ENCODE peak calls at places on chromosomes 11 and 22, in five cellular contexts. One of them, this sample, is unnamed.

GRCh38 chr11:113694390-113694789 is 11.7 kb downstream of the TMPRSS5 start:
- DNase-seq in foreskin fibroblast: no peak
- DNase-seq in vagina: no peak
- DNase-seq in spleen: no peak
- DNase-seq in body of pancreas: no peak
- DNase-seq in this sample: no peak

GRCh38 chr11:46513934-46514342 is 79.9 kb downstream of the AMBRA1 start:
- DNase-seq in vagina: no peak
- DNase-seq in body of pancreas: peak; percentile 54
- DNase-seq in spleen: no peak
- DNase-seq in foreskin fibroblast: no peak
- DNase-seq in this sample: no peak

GRCh38 chr11:111353776-111354600 is 25.1 kb downstream of the POU2AF1 start:
- DNase-seq in vagina: no peak
- DNase-seq in spleen: no peak
- DNase-seq in body of pancreas: no peak
- DNase-seq in foreskin fibroblast: no peak
- DNase-seq in this sample: no peak

GRCh38 chr22:41273128-41273527 is 12.9 kb downstream of the RANGAP1 start:
- DNase-seq in foreskin fibroblast: no peak
- DNase-seq in vagina: no peak
- DNase-seq in spleen: no peak
- DNase-seq in body of pancreas: no peak
- DNase-seq in this sample: no peak

GRCh38 chr22:46457502-46458488 is 79.6 kb downstream of the CELSR1 start:
- DNase-seq in spleen: no peak
- DNase-seq in body of pancreas: no peak
- DNase-seq in foreskin fibroblast: peak; percentile 26
- DNase-seq in vagina: no peak
- DNase-seq in this sample: no peak

GRCh38 chr22:27045103-27045940 is 387.9 kb downstream of the MIAT start:
- DNase-seq in spleen: no peak
- DNase-seq in foreskin fibroblast: peak; percentile 21
- DNase-seq in vagina: no peak
- DNase-seq in body of pancreas: peak; percentile 13
- DNase-seq in this sample: no peak

GRCh38 chr11:116219171-116219635 is 553.6 kb downstream of the BUD13 start:
- DNase-seq in body of pancreas: no peak
- DNase-seq in vagina: no peak
- DNase-seq in foreskin fibroblast: no peak
- DNase-seq in spleen: no peak
- DNase-seq in this sample: no peak

GRCh38 chr22:32776800-32777199 is 24.7 kb upstream of the TIMP3 start:
- DNase-seq in foreskin fibroblast: no peak
- DNase-seq in spleen: no peak
- DNase-seq in vagina: no peak
- DNase-seq in body of pancreas: peak; percentile 30
- DNase-seq in this sample: no peak

GRCh38 chr22:43826142-43827093 is 14.3 kb upstream of the EFCAB6 start:
- DNase-seq in body of pancreas: peak; percentile 58
- DNase-seq in spleen: no peak
- DNase-seq in vagina: no peak
- DNase-seq in foreskin fibroblast: peak; percentile 49
- DNase-seq in this sample: no peak
- TF ChIP-seq CTCF in body of pancreas: peak; percentile 66
- TF ChIP-seq CTCF in spleen: no peak
- TF ChIP-seq CTCF in vagina: no peak
- TF ChIP-seq CTCF in foreskin fibroblast: peak; percentile 44
- TF ChIP-seq CTCF in this sample: peak; percentile 56

GRCh38 chr22:50694099-50694498 is 21.5 kb downstream of the SHANK3 start:
- DNase-seq in spleen: no peak
- DNase-seq in body of pancreas: no peak
- DNase-seq in foreskin fibroblast: no peak
- DNase-seq in vagina: no peak
- DNase-seq in this sample: no peak
- TF ChIP-seq CTCF in spleen: no peak
- TF ChIP-seq CTCF in body of pancreas: no peak
- TF ChIP-seq CTCF in foreskin fibroblast: no peak
- TF ChIP-seq CTCF in vagina: no peak
- TF ChIP-seq CTCF in this sample: no peak

GRCh38 chr11:124068711-124069110 is 27.6 kb upstream of the OR10G7 start:
- DNase-seq in spleen: no peak
- DNase-seq in foreskin fibroblast: no peak
- DNase-seq in body of pancreas: no peak
- DNase-seq in vagina: no peak
- DNase-seq in this sample: no peak

GRCh38 chr11:124071622-124071948 is 30.5 kb upstream of the OR10G7 start:
- DNase-seq in spleen: no peak
- DNase-seq in foreskin fibroblast: no peak
- DNase-seq in body of pancreas: no peak
- DNase-seq in vagina: no peak
- DNase-seq in this sample: no peak

GRCh38 chr11:124072147-124072546 is 31.0 kb upstream of the OR10G7 start:
- DNase-seq in spleen: no peak
- DNase-seq in vagina: no peak
- DNase-seq in body of pancreas: no peak
- DNase-seq in foreskin fibroblast: no peak
- DNase-seq in this sample: no peak

GRCh38 chr11:124070906-124071621 is 29.9 kb upstream of the OR10G7 start:
- DNase-seq in spleen: peak; percentile 82
- DNase-seq in foreskin fibroblast: peak; percentile 48
- DNase-seq in body of pancreas: peak; percentile 66
- DNase-seq in vagina: no peak
- DNase-seq in this sample: peak; percentile 65

GRCh38 chr11:124069429-124070401 is 28.6 kb upstream of the OR10G7 start:
- DNase-seq in spleen: peak; percentile 87
- DNase-seq in body of pancreas: peak; percentile 50
- DNase-seq in foreskin fibroblast: peak; percentile 41
- DNase-seq in vagina: no peak
- DNase-seq in this sample: peak; percentile 11
- TF ChIP-seq CTCF in spleen: peak; percentile 59
- TF ChIP-seq CTCF in body of pancreas: peak; percentile 54
- TF ChIP-seq CTCF in foreskin fibroblast: peak; percentile 87
- TF ChIP-seq CTCF in vagina: no peak
- TF ChIP-seq CTCF in this sample: peak; percentile 84

GRCh38 chr11:18540207-18541009 is 13.7 kb upstream of the TSG101 start:
- DNase-seq in body of pancreas: no peak
- DNase-seq in foreskin fibroblast: no peak
- DNase-seq in vagina: no peak
- DNase-seq in spleen: no peak
- DNase-seq in this sample: no peak
- TF ChIP-seq CTCF in body of pancreas: peak; percentile 56
- TF ChIP-seq CTCF in foreskin fibroblast: peak; percentile 39
- TF ChIP-seq CTCF in vagina: no peak
- TF ChIP-seq CTCF in spleen: peak; percentile 38
- TF ChIP-seq CTCF in this sample: peak; percentile 27

DNA sequence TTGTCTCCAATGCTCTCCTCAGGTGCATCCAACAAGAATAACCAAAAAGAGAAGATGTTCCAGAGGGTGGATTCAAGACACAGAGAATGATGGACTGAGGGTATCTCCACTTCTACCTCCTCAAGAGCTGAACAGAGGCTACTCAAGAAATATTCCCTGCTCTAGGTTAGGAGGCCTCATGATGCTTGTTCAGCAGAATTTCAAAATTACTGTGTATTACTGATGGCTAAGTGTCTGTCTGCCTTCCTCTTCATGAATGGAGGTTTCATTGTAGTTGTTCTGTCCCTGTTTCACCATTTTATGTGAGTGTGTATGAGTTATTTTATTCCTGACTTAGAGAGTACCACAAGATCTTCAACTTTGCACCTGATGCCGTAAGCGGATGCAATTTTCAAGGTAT is 76.8 kb downstream of the JRKL start:
- DNase-seq in spleen: no peak
- DNase-seq in vagina: no peak
- DNase-seq in foreskin fibroblast: no peak
- DNase-seq in body of pancreas: no peak
- DNase-seq in this sample: no peak
- TF ChIP-seq CTCF in spleen: no peak
- TF ChIP-seq CTCF in vagina: no peak
- TF ChIP-seq CTCF in foreskin fibroblast: no peak
- TF ChIP-seq CTCF in body of pancreas: no peak
- TF ChIP-seq CTCF in this sample: no peak

DNA sequence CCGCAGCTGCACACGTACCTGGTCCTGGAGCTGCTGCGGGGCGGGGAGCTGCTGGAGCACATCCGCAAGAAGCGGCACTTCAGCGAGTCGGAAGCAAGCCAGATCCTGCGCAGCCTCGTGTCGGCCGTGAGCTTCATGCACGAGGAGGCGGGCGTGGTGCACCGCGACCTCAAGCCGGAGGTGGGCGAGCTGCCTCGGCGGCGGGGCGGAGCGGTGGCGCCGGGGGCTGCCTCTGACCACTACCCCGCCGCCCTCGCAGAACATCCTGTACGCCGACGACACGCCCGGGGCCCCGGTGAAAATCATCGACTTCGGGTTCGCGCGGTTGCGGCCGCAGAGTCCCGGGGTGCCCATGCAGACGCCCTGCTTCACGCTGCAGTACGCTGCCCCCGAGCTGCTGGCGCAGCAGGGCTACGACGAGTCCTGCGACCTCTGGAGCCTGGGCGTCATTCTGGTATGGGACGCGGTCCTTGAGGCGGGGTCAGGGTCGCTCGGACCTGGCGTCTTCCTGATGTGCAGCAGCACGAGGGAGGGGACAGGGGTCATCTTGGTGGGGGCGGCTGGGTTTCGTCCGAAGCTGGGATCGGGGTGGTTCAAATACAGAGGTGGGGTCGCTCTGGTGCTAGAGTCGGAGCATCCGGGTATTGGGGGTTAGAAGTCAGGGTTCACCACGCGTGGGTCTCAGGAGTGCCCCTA is 10.6 kb downstream of the RPS6KA4 start:
- DNase-seq in body of pancreas: no peak
- DNase-seq in vagina: no peak
- DNase-seq in foreskin fibroblast: no peak
- DNase-seq in spleen: no peak
- DNase-seq in this sample: no peak
- TF ChIP-seq CTCF in body of pancreas: no peak
- TF ChIP-seq CTCF in vagina: no peak
- TF ChIP-seq CTCF in foreskin fibroblast: no peak
- TF ChIP-seq CTCF in spleen: no peak
- TF ChIP-seq CTCF in this sample: no peak

DNA sequence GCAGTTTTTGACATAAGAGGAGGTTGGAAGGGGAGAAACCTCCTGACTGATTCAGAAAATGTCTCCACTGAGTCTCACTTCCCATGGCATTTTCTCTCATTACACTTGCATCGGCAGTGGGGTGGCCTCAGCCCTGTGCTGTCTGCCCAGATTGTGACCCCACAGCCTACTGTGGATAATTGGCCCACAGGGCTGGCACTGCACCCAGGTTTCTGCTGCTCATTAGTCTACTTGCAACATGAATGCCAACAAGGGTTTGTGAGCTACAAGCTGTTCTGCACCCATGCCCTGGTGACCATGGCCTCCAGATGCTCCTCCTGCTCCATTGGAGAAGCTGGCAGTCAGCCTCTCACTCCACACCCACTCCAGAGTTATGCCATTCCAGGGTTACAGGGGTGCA is 296.0 kb downstream of the CTTN start:
- DNase-seq in foreskin fibroblast: no peak
- DNase-seq in body of pancreas: no peak
- DNase-seq in spleen: peak; percentile 37
- DNase-seq in vagina: no peak
- DNase-seq in this sample: no peak
- TF ChIP-seq CTCF in foreskin fibroblast: no peak
- TF ChIP-seq CTCF in body of pancreas: no peak
- TF ChIP-seq CTCF in spleen: no peak
- TF ChIP-seq CTCF in vagina: no peak
- TF ChIP-seq CTCF in this sample: no peak

GRCh38 chr11:60631939-60632338 is 67.5 kb upstream of the MS4A8 start:
- DNase-seq in body of pancreas: no peak
- DNase-seq in foreskin fibroblast: no peak
- DNase-seq in vagina: no peak
- DNase-seq in spleen: no peak
- DNase-seq in this sample: no peak

GRCh38 chr11:60633645-60634044 is 65.8 kb upstream of the MS4A8 start:
- DNase-seq in vagina: no peak
- DNase-seq in body of pancreas: no peak
- DNase-seq in spleen: no peak
- DNase-seq in foreskin fibroblast: no peak
- DNase-seq in this sample: no peak

GRCh38 chr11:60629399-60629798 is 70.0 kb upstream of the MS4A8 start:
- DNase-seq in body of pancreas: no peak
- DNase-seq in spleen: no peak
- DNase-seq in foreskin fibroblast: no peak
- DNase-seq in vagina: no peak
- DNase-seq in this sample: no peak

DNA sequence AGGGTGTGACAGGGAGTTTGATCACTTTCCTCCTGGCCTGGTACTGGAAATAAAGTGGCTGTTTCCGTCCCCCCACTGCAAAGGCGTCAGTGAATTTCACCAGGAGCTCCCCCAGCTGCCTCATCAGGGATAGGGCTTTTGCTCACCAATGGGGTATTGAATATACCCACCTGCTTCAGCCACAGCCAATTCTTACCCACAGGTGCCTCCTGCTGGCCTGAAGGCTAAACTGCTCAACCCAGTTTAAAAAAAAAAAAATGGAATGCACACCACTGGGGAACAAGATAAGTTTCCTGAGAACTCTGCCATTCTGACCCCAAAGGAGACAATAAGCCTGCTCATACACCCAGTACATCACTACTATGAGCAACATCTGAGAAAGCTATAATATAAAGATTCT is 65.3 kb upstream of the MS4A8 start:
- DNase-seq in spleen: no peak
- DNase-seq in foreskin fibroblast: no peak
- DNase-seq in vagina: no peak
- DNase-seq in body of pancreas: no peak
- DNase-seq in this sample: no peak
- TF ChIP-seq CTCF in spleen: no peak
- TF ChIP-seq CTCF in foreskin fibroblast: no peak
- TF ChIP-seq CTCF in vagina: no peak
- TF ChIP-seq CTCF in body of pancreas: no peak
- TF ChIP-seq CTCF in this sample: no peak

GRCh38 chr22:29603358-29604191 is at the start of gene NF2:
- DNase-seq in vagina: peak; percentile 99
- DNase-seq in foreskin fibroblast: peak; percentile 99
- DNase-seq in body of pancreas: peak; percentile 99
- DNase-seq in spleen: peak; percentile 100
- DNase-seq in this sample: peak; percentile 98
- TF ChIP-seq CTCF in vagina: no peak
- TF ChIP-seq CTCF in foreskin fibroblast: no peak
- TF ChIP-seq CTCF in body of pancreas: peak; percentile 22
- TF ChIP-seq CTCF in spleen: no peak
- TF ChIP-seq CTCF in this sample: no peak

This sample was measured in AG09319.